ENCODE peak calls at places on chromosome 18, in six cellular contexts. U, I, F, C, J and D are unnamed samples.

GRCh38 chr18:77069931-77070330 is 62.7 kb downstream of the MBP start:
- DNase-seq in U (no peak), I (no peak), F (no peak), C (no peak), J (no peak), D (peak)

GRCh38 chr18:57542801-57543427 is 43.6 kb downstream of the FECH start:
- DNase-seq in U (peak), I (no peak), F (no peak), C (no peak), J (peak), D (no peak)

GRCh38 chr18:3652380-3653262 is 202.6 kb downstream of the TGIF1 start:
- DNase-seq in U (peak), I (no peak), F (no peak), C (peak), J (peak), D (peak)

GRCh38 chr18:8351173-8351572 is 258.1 kb upstream of the RAB12 start:
- DNase-seq in U (no peak), I (no peak), F (no peak), C (no peak), J (peak), D (no peak)

GRCh38 chr18:73479472-73479871 is 611.7 kb upstream of the NETO1 start:
- DNase-seq in U (no peak), I (no peak), F (no peak), C (no peak), J (peak), D (peak)

GRCh38 chr18:69161383-69162028 is 239.2 kb upstream of the DOK6 start:
- DNase-seq in U (peak), I (no peak), F (no peak), C (no peak), J (no peak), D (no peak)

GRCh38 chr18:10022365-10022764 is 108.5 kb downstream of the VAPA start:
- DNase-seq in U (no peak), I (no peak), F (no peak), C (no peak), J (no peak), D (no peak)

GRCh38 chr18:62566818-62567217 is 44.0 kb downstream of the ZCCHC2 start:
- DNase-seq in U (no peak), I (no peak), F (no peak), C (no peak), J (no peak), D (no peak)

GRCh38 chr18:48909721-48910120 is 41.0 kb downstream of the SMAD7 start:
- DNase-seq in U (no peak), I (no peak), F (no peak), C (no peak), J (no peak), D (no peak)

GRCh38 chr18:5546660-5547059 is 2.9 kb upstream of the EPB41L3 start:
- DNase-seq in U (no peak), I (peak), F (no peak), C (no peak), J (no peak), D (peak)

GRCh38 chr18:26074256-26074655 is 16.2 kb downstream of the SS18 start:
- DNase-seq in U (no peak), I (no peak), F (no peak), C (no peak), J (no peak), D (no peak)

GRCh38 chr18:44778788-44779187 is 98.1 kb downstream of the SETBP1 start:
- DNase-seq in U (no peak), I (no peak), F (no peak), C (no peak), J (no peak), D (no peak)

GRCh38 chr18:62183578-62184195 is 3.2 kb downstream of the PIGN start:
- DNase-seq in U (peak), I (peak), F (no peak), C (no peak), J (peak), D (peak)

GRCh38 chr18:30675905-30676620 is 366.5 kb downstream of the DSC3 start:
- DNase-seq in U (no peak), I (no peak), F (no peak), C (no peak), J (peak), D (no peak)

GRCh38 chr18:75679347-75679746 is 251.8 kb upstream of the SMIM21 start:
- DNase-seq in U (no peak), I (no peak), F (no peak), C (no peak), J (no peak), D (no peak)

GRCh38 chr18:73189718-73190117 is 321.9 kb upstream of the NETO1 start:
- DNase-seq in U (no peak), I (no peak), F (no peak), C (no peak), J (no peak), D (peak)

GRCh38 chr18:79951545-79952456 is at the start of gene SLC66A2:
- DNase-seq in U (no peak), I (peak), F (peak), C (peak), J (peak), D (peak)

GRCh38 chr18:24019641-24020331 is 5.2 kb downstream of the TTC39C start:
- DNase-seq in U (no peak), I (no peak), F (no peak), C (no peak), J (no peak), D (no peak)

GRCh38 chr18:57759650-57760049 is 43.5 kb downstream of the ATP8B1 start:
- DNase-seq in U (no peak), I (no peak), F (no peak), C (no peak), J (peak), D (no peak)

GRCh38 chr18:70046796-70047195 is 99.1 kb upstream of the CD226 start:
- DNase-seq in U (peak), I (no peak), F (no peak), C (no peak), J (no peak), D (no peak)